ENCODE peak calls at places on chromosomes 3 and 15, in five cellular contexts. M, F, W, E and O are unnamed samples.

GRCh38 chr3:81300324-81300927 is 461.0 kb downstream of the GBE1 start:
- DNase-seq in M (no peak), F (no peak), W (no peak), E (no peak), O (no peak)

GRCh38 chr15:70863450-70864218 is 9.7 kb upstream of the LARP6 start:
- DNase-seq in M (no peak), F (no peak), W (no peak), E (no peak), O (peak)

GRCh38 chr3:156483961-156484787 is 70.7 kb downstream of the SSR3 start:
- DNase-seq in M (no peak), F (no peak), W (no peak), E (no peak), O (peak)

GRCh38 chr15:72135719-72136118 is 17.5 kb downstream of the SENP8 start:
- DNase-seq in M (no peak), F (no peak), W (no peak), E (no peak), O (no peak)

GRCh38 chr3:53844262-53845102 is 1.7 kb downstream of the CHDH start:
- DNase-seq in M (no peak), F (no peak), W (no peak), E (no peak), O (no peak)

GRCh38 chr3:60703956-60704736 is 547.1 kb downstream of the FHIT start:
- DNase-seq in M (no peak), F (no peak), W (no peak), E (no peak), O (peak)

GRCh38 chr3:88433572-88433971 is 283.8 kb downstream of the C3orf38 start:
- DNase-seq in M (no peak), F (no peak), W (no peak), E (no peak), O (no peak)

GRCh38 chr15:99434506-99435137 is 131.2 kb upstream of the MEF2A start:
- DNase-seq in M (no peak), F (no peak), W (no peak), E (no peak), O (no peak)

GRCh38 chr15:77386626-77387025 is 33.3 kb downstream of the PEAK1 start:
- DNase-seq in M (no peak), F (no peak), W (no peak), E (no peak), O (no peak)

GRCh38 chr3:45180051-45180450 is 33.9 kb upstream of the CDCP1 start:
- DNase-seq in M (no peak), F (no peak), W (no peak), E (no peak), O (peak)

GRCh38 chr3:141876891-141877561 is 583 bp downstream of the ATP1B3 start:
- DNase-seq in M (peak), F (peak), W (no peak), E (peak), O (peak)

GRCh38 chr3:78908236-78908635 is 859.6 kb downstream of the ROBO1 start:
- DNase-seq in M (no peak), F (no peak), W (no peak), E (no peak), O (no peak)

GRCh38 chr15:39487180-39487735 is 93.6 kb upstream of the THBS1 start:
- DNase-seq in M (no peak), F (no peak), W (no peak), E (no peak), O (no peak)

GRCh38 chr3:127005864-127006500 is 23.1 kb downstream of the PLXNA1 start:
- DNase-seq in M (no peak), F (no peak), W (no peak), E (no peak), O (no peak)

GRCh38 chr3:106611841-106612240 is 743.0 kb upstream of the CBLB start:
- DNase-seq in M (no peak), F (no peak), W (no peak), E (no peak), O (peak)

GRCh38 chr3:60609446-60609845 is 641.8 kb downstream of the FHIT start:
- DNase-seq in M (peak), F (no peak), W (peak), E (peak), O (no peak)

GRCh38 chr3:60992395-60992794 is 258.9 kb downstream of the FHIT start:
- DNase-seq in M (no peak), F (no peak), W (no peak), E (no peak), O (no peak)

GRCh38 chr3:129723558-129724324 is 117.3 kb upstream of the PLXND1 start:
- DNase-seq in M (no peak), F (no peak), W (no peak), E (no peak), O (peak)

GRCh38 chr15:29686079-29686425 is 136.2 kb downstream of the TJP1 start:
- DNase-seq in M (no peak), F (no peak), W (no peak), E (no peak), O (no peak)

GRCh38 chr3:197256836-197257444 is 41.5 kb downstream of the DLG1 start:
- DNase-seq in M (no peak), F (no peak), W (no peak), E (peak), O (peak)

GRCh38 chr15:89018235-89018634 is 70.0 kb upstream of the ABHD2 start:
- DNase-seq in M (no peak), F (no peak), W (no peak), E (no peak), O (no peak)

GRCh38 chr3:67401911-67402310 is 252.5 kb downstream of the SUCLG2 start:
- DNase-seq in M (no peak), F (no peak), W (no peak), E (no peak), O (peak)

GRCh38 chr3:107816082-107816481 is 274.7 kb downstream of the CD47 start:
- DNase-seq in M (no peak), F (no peak), W (no peak), E (no peak), O (no peak)

GRCh38 chr3:71069797-71070196 is 513.7 kb downstream of the FOXP1 start:
- DNase-seq in M (peak), F (peak), W (no peak), E (peak), O (peak)

GRCh38 chr15:99106417-99107220 is 1.7 kb downstream of the SYNM start:
- DNase-seq in M (no peak), F (no peak), W (no peak), E (no peak), O (peak)

GRCh38 chr15:69120732-69121131 is 39.7 kb upstream of the GLCE start:
- DNase-seq in M (no peak), F (no peak), W (no peak), E (no peak), O (no peak)

GRCh38 chr3:178284180-178284579 is 252.1 kb upstream of the KCNMB2 start:
- DNase-seq in M (no peak), F (no peak), W (no peak), E (no peak), O (no peak)

GRCh38 chr3:141152801-141153678 is 78.6 kb upstream of the PXYLP1 start:
- DNase-seq in M (no peak), F (no peak), W (no peak), E (peak), O (no peak)

GRCh38 chr15:40953713-40954074 is 423 bp downstream of the CHAC1 start:
- DNase-seq in M (no peak), F (no peak), W (no peak), E (no peak), O (peak)

GRCh38 chr15:84747423-84748273 is 744 bp upstream of the ZNF592 start:
- DNase-seq in M (peak), F (peak), W (no peak), E (peak), O (peak)

GRCh38 chr15:76340802-76341365 is 4.3 kb downstream of the ISL2 start:
- DNase-seq in M (peak), F (no peak), W (no peak), E (peak), O (no peak)

GRCh38 chr3:123067689-123068226 is 933 bp downstream of the PDIA5 start:
- DNase-seq in M (no peak), F (no peak), W (no peak), E (peak), O (no peak)

GRCh38 chr3:147008886-147009285 is 397.5 kb downstream of the ZIC4 start:
- DNase-seq in M (no peak), F (no peak), W (no peak), E (no peak), O (no peak)

GRCh38 chr3:120622870-120623718 is 27.0 kb downstream of the NDUFB4 start:
- DNase-seq in M (peak), F (no peak), W (no peak), E (peak), O (no peak)
- H3K4me2 ChIP-seq in M (no peak), F (no peak), W (no peak), E (no peak), O (no peak)

GRCh38 chr3:192888121-192888520 is 29.5 kb downstream of the MB21D2 start:
- DNase-seq in M (no peak), F (no peak), W (no peak), E (no peak), O (no peak)

GRCh38 chr3:192884831-192885356 is 32.8 kb downstream of the MB21D2 start:
- DNase-seq in M (no peak), F (no peak), W (no peak), E (no peak), O (peak)

GRCh38 chr3:192887701-192888100 is 30.0 kb downstream of the MB21D2 start:
- DNase-seq in M (peak), F (no peak), W (no peak), E (no peak), O (no peak)

GRCh38 chr3:192885374-192885773 is 32.3 kb downstream of the MB21D2 start:
- DNase-seq in M (no peak), F (no peak), W (no peak), E (no peak), O (no peak)

GRCh38 chr3:192887047-192887446 is 30.6 kb downstream of the MB21D2 start:
- DNase-seq in M (no peak), F (no peak), W (no peak), E (no peak), O (peak)
- H2BK12ac ChIP-seq in M (no peak), F (no peak), W (no peak), E (peak), O (peak)

DNA sequence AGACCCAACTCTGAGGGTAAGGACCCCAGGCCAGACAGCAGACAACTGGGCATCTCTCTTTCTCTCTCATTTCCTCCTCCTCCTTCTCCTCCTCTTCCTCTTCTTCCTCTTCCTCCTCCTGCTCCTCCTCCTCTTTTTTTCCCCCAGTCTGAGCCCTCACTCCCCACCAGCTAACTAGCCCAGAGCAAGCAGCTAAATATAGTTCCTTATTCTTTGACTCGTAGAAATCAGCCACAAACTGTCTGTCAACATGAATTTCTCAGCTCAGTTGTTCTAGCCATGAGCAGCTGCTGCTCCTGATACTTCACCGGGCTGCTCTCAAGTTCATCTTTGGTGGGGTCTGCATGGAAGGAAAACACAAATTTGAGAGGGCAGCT is 19.3 kb upstream of the LOXL1 start:
- DNase-seq in M (no peak), F (no peak), W (no peak), E (no peak), O (no peak)
- H3K4me2 ChIP-seq in M (no peak), F (no peak), W (no peak), E (no peak), O (no peak)

GRCh38 chr15:26394801-26395200 is 378.1 kb downstream of the GABRB3 start:
- DNase-seq in M (no peak), F (no peak), W (no peak), E (no peak), O (no peak)
- H2BK12ac ChIP-seq in M (no peak), F (no peak), W (no peak), E (no peak), O (no peak)

DNA sequence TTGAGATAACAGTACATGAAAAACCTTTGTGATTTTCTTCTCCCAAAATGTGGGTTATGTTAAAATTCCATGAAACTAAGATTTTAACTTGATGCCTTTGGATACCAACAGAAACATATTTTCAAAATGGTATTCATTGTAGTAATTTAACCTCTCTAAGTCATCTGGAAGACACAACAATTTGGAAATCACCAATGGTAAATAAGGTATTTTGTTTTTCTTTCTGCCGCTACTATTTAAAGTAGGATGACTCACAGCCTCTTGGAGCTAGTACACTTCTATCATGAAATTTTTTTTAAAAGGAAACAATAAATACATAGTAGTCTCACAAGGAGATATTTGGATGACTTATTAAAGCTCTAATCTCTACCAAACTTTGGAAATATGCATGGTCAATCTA is 291.6 kb upstream of the VEPH1 start:
- DNase-seq in M (no peak), F (no peak), W (no peak), E (no peak), O (peak)
- H3K4me2 ChIP-seq in M (no peak), F (no peak), W (no peak), E (no peak), O (no peak)

GRCh38 chr15:48126667-48127355 is 6.0 kb downstream of the SLC24A5 start:
- DNase-seq in M (no peak), F (no peak), W (no peak), E (no peak), O (no peak)
- H2BK12ac ChIP-seq in M (no peak), F (no peak), W (no peak), E (no peak), O (no peak)

GRCh38 chr3:183381179-183381578 is 47.2 kb downstream of the MCF2L2 start:
- DNase-seq in M (no peak), F (no peak), W (no peak), E (peak), O (peak)
- H3K4me2 ChIP-seq in M (no peak), F (no peak), W (no peak), E (no peak), O (no peak)

GRCh38 chr3:57825116-57825515 is 69.0 kb downstream of the SLMAP start:
- DNase-seq in M (no peak), F (no peak), W (no peak), E (no peak), O (no peak)

GRCh38 chr3:57827757-57828156 is 71.6 kb downstream of the SLMAP start:
- DNase-seq in M (no peak), F (no peak), W (no peak), E (no peak), O (no peak)

GRCh38 chr3:57822686-57823085 is 66.6 kb downstream of the SLMAP start:
- DNase-seq in M (no peak), F (no peak), W (no peak), E (no peak), O (no peak)

GRCh38 chr3:57826952-57827723 is 71.0 kb downstream of the SLMAP start:
- DNase-seq in M (no peak), F (no peak), W (no peak), E (peak), O (no peak)

GRCh38 chr3:57826286-57826951 is 70.3 kb downstream of the SLMAP start:
- DNase-seq in M (no peak), F (no peak), W (no peak), E (no peak), O (no peak)
- H2BK12ac ChIP-seq in M (no peak), F (no peak), W (no peak), E (no peak), O (no peak)